ENCODE peak calls at places on chromosomes 1 and 21, in five cellular contexts. C, U, A, G and T are unnamed samples.

GRCh38 chr1:94746635-94747525 is 73.3 kb upstream of the SLC44A3 start:
- DNase-seq in C (no peak), G (peak), U (peak), A (no peak), T (peak)

GRCh38 chr1:224149733-224150132 is 33.3 kb upstream of the DEGS1 start:
- DNase-seq in G (no peak), A (peak), C (no peak), U (no peak), T (no peak)

GRCh38 chr1:218336353-218336752 is 8.8 kb upstream of the TGFB2 start:
- DNase-seq in C (peak), U (no peak), A (no peak), G (no peak), T (no peak)

GRCh38 chr21:17731554-17731953 is 87.6 kb downstream of the C21orf91 start:
- DNase-seq in G (no peak), U (no peak), A (no peak), C (no peak), T (no peak)

GRCh38 chr1:6097824-6098223 is 52.1 kb downstream of the KCNAB2 start:
- DNase-seq in G (peak), C (no peak), U (no peak), A (no peak), T (no peak)

GRCh38 chr1:107132780-107133179 is 8.1 kb upstream of the NTNG1 start:
- DNase-seq in U (no peak), G (no peak), A (no peak), C (no peak), T (no peak)

GRCh38 chr1:31498376-31499040 is 77.8 kb upstream of the TINAGL1 start:
- DNase-seq in A (no peak), U (no peak), C (no peak), G (no peak), T (no peak)

GRCh38 chr1:11550664-11551283 is 71.8 kb downstream of the DISP3 start:
- DNase-seq in U (peak), A (peak), G (peak), C (peak), T (peak)

GRCh38 chr1:19033516-19033840 is 77.0 kb upstream of the IFFO2 start:
- DNase-seq in G (no peak), A (peak), U (no peak), C (no peak), T (no peak)

GRCh38 chr1:167197692-167198091 is 23.0 kb upstream of the POU2F1 start:
- DNase-seq in A (no peak), U (no peak), G (no peak), C (no peak), T (no peak)

GRCh38 chr1:154326546-154327465 is 1.5 kb downstream of the ATP8B2 start:
- DNase-seq in A (peak), G (peak), U (no peak), C (peak), T (peak)

GRCh38 chr1:223031690-223032601 is 111.1 kb downstream of the TLR5 start:
- DNase-seq in C (peak), G (no peak), U (no peak), A (peak), T (peak)
- H3K9ac ChIP-seq in C (no peak), G (no peak), U (peak), A (no peak), T (no peak)

GRCh38 chr1:68228833-68229232 is 3.5 kb downstream of the WLS start:
- DNase-seq in C (no peak), U (peak), A (no peak), G (no peak), T (peak)
- H3K4me3 ChIP-seq in C (no peak), U (no peak), A (no peak), G (peak), T (peak)

GRCh38 chr1:2534315-2534714 is 4.3 kb upstream of the HES5 start:
- DNase-seq in G (no peak), C (no peak), U (no peak), A (no peak), T (no peak)

GRCh38 chr1:2534775-2535387 is 4.8 kb upstream of the HES5 start:
- DNase-seq in U (peak), A (peak), G (no peak), C (peak), T (no peak)

GRCh38 chr1:2537785-2538115 is 7.7 kb upstream of the HES5 start:
- DNase-seq in G (no peak), U (no peak), A (no peak), C (no peak), T (no peak)

GRCh38 chr1:2535455-2535854 is 5.4 kb upstream of the HES5 start:
- DNase-seq in U (no peak), A (no peak), C (no peak), G (no peak), T (no peak)

GRCh38 chr1:2535981-2536380 is 5.9 kb upstream of the HES5 start:
- DNase-seq in A (no peak), G (no peak), C (no peak), U (no peak), T (no peak)
- H3K9ac ChIP-seq in A (no peak), G (no peak), C (no peak), U (no peak), T (no peak)

GRCh38 chr21:41361786-41362604 is at the start of gene MX2:
- DNase-seq in G (peak), U (peak), C (peak), A (peak), T (peak)

GRCh38 chr21:41364308-41364707 is 2.5 kb downstream of the MX2 start:
- DNase-seq in A (peak), U (no peak), C (no peak), G (no peak), T (no peak)

GRCh38 chr21:41361053-41361785 is 608 bp upstream of the MX2 start:
- DNase-seq in C (no peak), G (peak), A (no peak), U (no peak), T (no peak)

GRCh38 chr21:41363370-41364270 is 1.8 kb downstream of the MX2 start:
- DNase-seq in C (no peak), A (no peak), G (no peak), U (no peak), T (no peak)

DNA sequence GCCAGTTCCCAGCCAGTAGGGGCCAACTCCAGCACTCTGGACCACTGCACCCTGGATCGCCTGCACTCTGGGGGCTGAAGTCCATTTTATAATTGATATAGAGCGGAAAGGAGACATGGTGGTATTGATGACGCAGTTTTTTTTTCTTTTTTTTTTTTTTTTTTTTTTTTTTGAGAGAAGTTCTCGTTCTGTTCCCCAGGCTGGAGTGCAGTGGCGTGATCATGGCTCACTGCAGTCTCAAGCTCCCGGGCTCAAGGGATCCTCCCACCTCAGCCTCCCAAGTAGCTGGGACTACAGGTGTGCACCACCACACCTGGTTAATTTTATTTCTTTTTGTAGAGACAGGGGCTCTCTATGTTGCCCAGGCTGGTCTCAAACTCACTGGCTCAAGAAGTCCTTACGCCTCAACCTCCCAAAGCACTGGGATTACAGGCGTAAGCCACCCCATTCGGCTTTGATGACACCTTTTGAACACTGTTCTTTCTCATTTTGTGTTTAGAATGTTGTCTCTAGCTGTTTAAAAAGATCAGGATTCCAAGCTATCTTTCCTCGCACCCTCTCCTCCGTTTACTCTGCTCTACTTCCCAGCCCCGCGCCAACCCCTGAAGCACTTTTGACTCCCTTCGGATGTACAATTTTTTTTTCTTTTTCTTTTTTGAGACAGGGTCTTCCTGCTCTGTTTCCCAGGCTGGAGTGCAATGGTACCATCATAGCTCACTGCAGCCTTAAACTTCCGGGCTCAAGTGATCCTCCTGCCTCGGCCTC is 960 bp downstream of the MX2 start:
- DNase-seq in A (no peak), G (peak), C (no peak), U (no peak), T (no peak)
- H3K4me3 ChIP-seq in A (no peak), G (peak), C (no peak), U (no peak), T (no peak)

DNA sequence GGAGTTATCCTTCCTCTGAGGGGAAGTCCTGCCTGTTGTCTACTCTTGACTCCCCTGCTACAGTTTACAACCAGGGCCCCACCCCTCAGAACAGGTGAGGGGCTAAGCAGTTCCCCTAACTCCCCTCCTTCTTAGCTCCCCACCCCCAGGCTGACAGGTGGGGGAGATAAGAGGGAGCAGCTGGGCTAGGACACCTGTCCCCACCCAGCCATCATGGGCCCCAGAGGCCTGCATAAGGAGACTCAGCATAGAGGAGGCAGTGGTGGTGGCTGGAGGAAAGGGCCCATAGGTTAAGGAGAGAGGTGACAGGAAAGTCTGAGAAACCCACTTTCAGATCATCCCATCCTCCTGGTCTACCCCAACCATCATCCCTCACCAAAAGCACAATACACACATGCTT is 6.8 kb downstream of the MEF2D start:
- DNase-seq in U (no peak), G (no peak), A (no peak), C (no peak), T (no peak)
- H3K9ac ChIP-seq in U (peak), G (peak), A (no peak), C (no peak), T (no peak)

GRCh38 chr1:89904219-89904980 is 83.6 kb downstream of the LRRC8D start:
- DNase-seq in A (no peak), C (no peak), G (no peak), U (no peak), T (peak)
- H3K4me3 ChIP-seq in A (no peak), C (no peak), G (no peak), U (no peak), T (no peak)

GRCh38 chr21:38267136-38267535 is 10.3 kb downstream of the KCNJ15 start:
- DNase-seq in G (no peak), A (no peak), U (no peak), C (no peak), T (no peak)
- H3K9ac ChIP-seq in G (no peak), A (no peak), U (peak), C (no peak), T (no peak)

GRCh38 chr1:15680614-15681345 is 3.3 kb upstream of the PLEKHM2 start:
- DNase-seq in C (peak), A (peak), G (no peak), U (peak), T (peak)
- H3K4me3 ChIP-seq in C (no peak), A (no peak), G (no peak), U (no peak), T (no peak)

GRCh38 chr1:39404876-39405275 is 86.6 kb upstream of the BMP8A start:
- DNase-seq in A (no peak), C (no peak), U (peak), G (no peak), T (no peak)

GRCh38 chr1:39407889-39408640 is 83.4 kb upstream of the BMP8A start:
- DNase-seq in A (peak), C (no peak), U (no peak), G (no peak), T (no peak)

GRCh38 chr1:39406533-39407478 is 84.6 kb upstream of the BMP8A start:
- DNase-seq in C (peak), U (peak), A (no peak), G (no peak), T (peak)

GRCh38 chr1:39407496-39407888 is 83.9 kb upstream of the BMP8A start:
- DNase-seq in A (no peak), U (peak), G (no peak), C (no peak), T (no peak)

DNA sequence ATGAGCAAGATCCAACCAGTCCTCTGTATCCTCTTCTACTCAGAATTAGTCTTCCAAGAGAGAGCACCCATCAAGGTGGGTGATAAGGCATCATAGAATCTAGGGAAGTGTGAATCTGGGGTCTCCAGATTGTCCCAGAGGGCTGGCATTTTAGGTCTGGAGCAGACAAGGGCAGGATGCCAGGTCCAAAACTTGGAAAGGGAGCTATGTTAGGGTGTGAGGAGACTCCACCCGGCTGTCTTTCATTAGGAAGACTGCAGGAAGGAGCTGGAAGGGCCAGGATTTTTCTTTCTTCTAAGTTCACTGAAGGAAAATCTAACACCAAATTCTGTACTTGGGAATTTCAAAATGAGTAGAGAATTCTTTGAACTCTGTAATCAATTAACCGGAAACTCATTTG is 86.1 kb upstream of the BMP8A start:
- DNase-seq in U (no peak), A (no peak), G (no peak), C (no peak), T (no peak)
- H3K9ac ChIP-seq in U (peak), A (no peak), G (no peak), C (no peak), T (no peak)

GRCh38 chr1:51621841-51622454 is 5.1 kb downstream of the OSBPL9 start:
- DNase-seq in G (no peak), C (no peak), U (no peak), A (no peak), T (no peak)
- H3K4me3 ChIP-seq in G (no peak), C (no peak), U (no peak), A (peak), T (no peak)